ENCODE peak calls at places on chromosome 14, in eight cellular contexts. One of them, this sample, is unnamed.

GRCh38 chr14:75559451-75560187 is 18.8 kb upstream of the FLVCR2 start:
- DNase-seq in HepG2: no peak
- DNase-seq in suprapubic skin: no peak
- DNase-seq in breast epithelium: no peak
- DNase-seq in transverse colon: no peak
- DNase-seq in HL-60: peak
- DNase-seq in H1: no peak
- DNase-seq in Panc1: no peak
- DNase-seq in this sample: no peak

GRCh38 chr14:105980224-105980623 is 453.8 kb downstream of the TMEM121 start:
- DNase-seq in HepG2: no peak
- DNase-seq in suprapubic skin: no peak
- DNase-seq in breast epithelium: no peak
- DNase-seq in transverse colon: no peak
- DNase-seq in HL-60: no peak
- DNase-seq in H1: no peak
- DNase-seq in Panc1: no peak
- DNase-seq in this sample: no peak

GRCh38 chr14:73723799-73724621 is 9.8 kb upstream of the PNMA1 start:
- DNase-seq in HepG2: no peak
- DNase-seq in suprapubic skin: no peak
- DNase-seq in breast epithelium: no peak
- DNase-seq in transverse colon: no peak
- DNase-seq in HL-60: peak
- DNase-seq in H1: no peak
- DNase-seq in Panc1: no peak
- DNase-seq in this sample: peak

GRCh38 chr14:31127690-31128089 is 79.9 kb downstream of the HECTD1 start:
- DNase-seq in HepG2: peak
- DNase-seq in suprapubic skin: no peak
- DNase-seq in breast epithelium: no peak
- DNase-seq in transverse colon: no peak
- DNase-seq in HL-60: peak
- DNase-seq in H1: no peak
- DNase-seq in Panc1: no peak
- DNase-seq in this sample: no peak

GRCh38 chr14:104104006-104104901 is 18.8 kb downstream of the ASPG start:
- DNase-seq in HepG2: no peak
- DNase-seq in suprapubic skin: peak
- DNase-seq in breast epithelium: peak
- DNase-seq in transverse colon: peak
- DNase-seq in HL-60: no peak
- DNase-seq in H1: peak
- DNase-seq in Panc1: no peak
- DNase-seq in this sample: no peak

GRCh38 chr14:95891742-95892141 is 15.1 kb downstream of the TUNAR start:
- DNase-seq in HepG2: no peak
- DNase-seq in suprapubic skin: no peak
- DNase-seq in breast epithelium: no peak
- DNase-seq in transverse colon: no peak
- DNase-seq in HL-60: no peak
- DNase-seq in H1: no peak
- DNase-seq in Panc1: peak
- DNase-seq in this sample: no peak

GRCh38 chr14:70808023-70808401 is 1.3 kb downstream of the MAP3K9 start:
- DNase-seq in HepG2: peak
- DNase-seq in suprapubic skin: no peak
- DNase-seq in breast epithelium: no peak
- DNase-seq in transverse colon: peak
- DNase-seq in HL-60: no peak
- DNase-seq in H1: no peak
- DNase-seq in Panc1: no peak
- DNase-seq in this sample: no peak

GRCh38 chr14:21215879-21216251 is 53.4 kb downstream of the HNRNPC start:
- DNase-seq in HepG2: no peak
- DNase-seq in suprapubic skin: no peak
- DNase-seq in breast epithelium: no peak
- DNase-seq in transverse colon: no peak
- DNase-seq in HL-60: no peak
- DNase-seq in H1: no peak
- DNase-seq in Panc1: no peak
- DNase-seq in this sample: no peak

GRCh38 chr14:65002586-65003210 is 16.0 kb downstream of the FNTB start:
- DNase-seq in HepG2: no peak
- DNase-seq in suprapubic skin: no peak
- DNase-seq in breast epithelium: no peak
- DNase-seq in transverse colon: no peak
- DNase-seq in HL-60: no peak
- DNase-seq in H1: no peak
- DNase-seq in Panc1: no peak
- DNase-seq in this sample: no peak

GRCh38 chr14:24734917-24735500 is 101.0 kb upstream of the GZMB start:
- DNase-seq in HepG2: peak
- DNase-seq in suprapubic skin: no peak
- DNase-seq in breast epithelium: no peak
- DNase-seq in transverse colon: peak
- DNase-seq in HL-60: peak
- DNase-seq in H1: no peak
- DNase-seq in Panc1: no peak
- DNase-seq in this sample: no peak

GRCh38 chr14:104955396-104955770 is 22.8 kb downstream of the AHNAK2 start:
- DNase-seq in HepG2: no peak
- DNase-seq in suprapubic skin: no peak
- DNase-seq in breast epithelium: no peak
- DNase-seq in transverse colon: no peak
- DNase-seq in HL-60: no peak
- DNase-seq in H1: no peak
- DNase-seq in Panc1: no peak
- DNase-seq in this sample: no peak

GRCh38 chr14:22837059-22837749 is 819 bp downstream of the MMP14 start:
- DNase-seq in HepG2: peak
- DNase-seq in suprapubic skin: peak
- DNase-seq in breast epithelium: no peak
- DNase-seq in transverse colon: peak
- DNase-seq in HL-60: no peak
- DNase-seq in H1: peak
- DNase-seq in Panc1: no peak
- DNase-seq in this sample: no peak

GRCh38 chr14:91418387-91419043 is 895 bp upstream of the CCDC88C start:
- DNase-seq in HepG2: peak
- DNase-seq in suprapubic skin: no peak
- DNase-seq in breast epithelium: peak
- DNase-seq in transverse colon: peak
- DNase-seq in HL-60: peak
- DNase-seq in H1: peak
- DNase-seq in Panc1: peak
- DNase-seq in this sample: no peak

GRCh38 chr14:68564826-68565760 is 227.8 kb downstream of the ZFP36L1 start:
- DNase-seq in HepG2: peak
- DNase-seq in suprapubic skin: no peak
- DNase-seq in breast epithelium: no peak
- DNase-seq in transverse colon: no peak
- DNase-seq in HL-60: no peak
- DNase-seq in H1: no peak
- DNase-seq in Panc1: no peak
- DNase-seq in this sample: no peak

GRCh38 chr14:32038876-32039275 is 38.2 kb upstream of the ARHGAP5 start:
- DNase-seq in HepG2: no peak
- DNase-seq in suprapubic skin: no peak
- DNase-seq in breast epithelium: no peak
- DNase-seq in transverse colon: no peak
- DNase-seq in HL-60: no peak
- DNase-seq in H1: no peak
- DNase-seq in Panc1: no peak
- DNase-seq in this sample: no peak

GRCh38 chr14:63853831-63854293 is 1.1 kb downstream of the SYNE2 start:
- DNase-seq in HepG2: peak
- DNase-seq in suprapubic skin: no peak
- DNase-seq in breast epithelium: peak
- DNase-seq in transverse colon: peak
- DNase-seq in HL-60: no peak
- DNase-seq in H1: no peak
- DNase-seq in Panc1: no peak
- DNase-seq in this sample: no peak
- H3K27ac ChIP-seq in HepG2: no peak
- H3K27ac ChIP-seq in suprapubic skin: peak
- H3K27ac ChIP-seq in breast epithelium: peak
- H3K27ac ChIP-seq in transverse colon: peak
- H3K27ac ChIP-seq in HL-60: no peak
- H3K27ac ChIP-seq in H1: no peak
- H3K27ac ChIP-seq in Panc1: peak
- H3K27ac ChIP-seq in this sample: peak

DNA sequence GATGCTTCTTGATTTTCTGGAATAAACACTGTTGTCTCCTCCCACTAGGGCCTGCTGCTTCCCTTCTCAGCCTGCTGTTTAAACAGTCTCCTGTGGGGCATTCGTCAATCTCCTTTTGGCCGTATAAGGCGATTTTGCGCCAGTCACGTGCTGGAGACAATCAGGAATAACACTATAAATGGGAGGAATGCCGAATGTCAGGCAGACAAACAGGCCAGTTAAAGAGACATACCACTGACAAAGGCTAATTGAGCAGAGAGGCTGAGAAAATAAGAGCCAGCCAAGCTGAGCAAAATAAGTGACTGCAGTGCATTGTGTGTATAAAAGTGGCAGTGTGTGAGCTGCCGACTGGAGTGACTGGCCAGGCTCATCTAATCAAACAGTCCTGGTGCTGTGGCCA is 23.3 kb downstream of the DMAC2L start:
- DNase-seq in HepG2: peak
- DNase-seq in suprapubic skin: no peak
- DNase-seq in breast epithelium: no peak
- DNase-seq in transverse colon: peak
- DNase-seq in HL-60: no peak
- DNase-seq in H1: no peak
- DNase-seq in Panc1: no peak
- DNase-seq in this sample: peak
- TF ChIP-seq POLR2AphosphoS5 in HepG2: no peak
- TF ChIP-seq POLR2AphosphoS5 in suprapubic skin: no peak
- TF ChIP-seq POLR2AphosphoS5 in breast epithelium: peak
- TF ChIP-seq POLR2AphosphoS5 in transverse colon: peak
- TF ChIP-seq POLR2AphosphoS5 in HL-60: no peak
- TF ChIP-seq POLR2AphosphoS5 in H1: no peak
- TF ChIP-seq POLR2AphosphoS5 in Panc1: no peak
- TF ChIP-seq POLR2AphosphoS5 in this sample: peak

GRCh38 chr14:38206689-38207088 is 1.0 kb upstream of the SSTR1 start:
- DNase-seq in HepG2: no peak
- DNase-seq in suprapubic skin: no peak
- DNase-seq in breast epithelium: no peak
- DNase-seq in transverse colon: no peak
- DNase-seq in HL-60: no peak
- DNase-seq in H1: no peak
- DNase-seq in Panc1: no peak
- DNase-seq in this sample: no peak
- H3K4me3 ChIP-seq in HepG2: no peak
- H3K4me3 ChIP-seq in suprapubic skin: no peak
- H3K4me3 ChIP-seq in breast epithelium: no peak
- H3K4me3 ChIP-seq in transverse colon: no peak
- H3K4me3 ChIP-seq in HL-60: no peak
- H3K4me3 ChIP-seq in H1: no peak
- H3K4me3 ChIP-seq in Panc1: no peak
- H3K4me3 ChIP-seq in this sample: no peak

DNA sequence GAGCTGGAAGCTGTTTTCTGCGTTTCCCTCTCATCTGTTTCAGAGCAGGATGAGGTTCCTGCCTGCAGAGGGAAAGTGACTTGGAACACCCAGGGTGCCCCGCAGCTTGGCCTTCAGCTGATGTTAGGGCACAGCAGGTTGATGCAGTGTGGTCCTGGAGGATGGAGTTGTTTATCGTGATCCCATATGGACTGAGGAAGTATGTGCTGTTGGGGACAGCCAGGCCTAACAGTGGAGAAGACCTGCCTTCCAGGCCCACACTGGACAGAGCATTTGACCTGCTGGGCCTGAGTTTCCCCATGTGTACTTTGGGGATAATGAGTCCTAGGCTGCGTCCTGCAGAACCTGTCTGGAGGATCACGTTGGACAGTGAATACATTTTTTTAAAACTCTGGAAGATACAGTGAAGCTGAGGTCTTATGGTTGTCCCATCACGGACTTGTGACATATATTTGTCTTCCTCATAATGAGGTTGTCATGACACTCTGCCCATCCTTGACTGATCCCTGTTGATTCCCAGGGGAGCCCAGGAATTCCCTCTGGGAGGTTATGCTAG is 12.8 kb downstream of the SERPINA1 start:
- DNase-seq in HepG2: no peak
- DNase-seq in suprapubic skin: no peak
- DNase-seq in breast epithelium: no peak
- DNase-seq in transverse colon: no peak
- DNase-seq in HL-60: no peak
- DNase-seq in H1: no peak
- DNase-seq in Panc1: no peak
- DNase-seq in this sample: no peak
- H3K27ac ChIP-seq in HepG2: peak
- H3K27ac ChIP-seq in suprapubic skin: no peak
- H3K27ac ChIP-seq in breast epithelium: no peak
- H3K27ac ChIP-seq in transverse colon: no peak
- H3K27ac ChIP-seq in HL-60: no peak
- H3K27ac ChIP-seq in H1: no peak
- H3K27ac ChIP-seq in Panc1: no peak
- H3K27ac ChIP-seq in this sample: no peak

DNA sequence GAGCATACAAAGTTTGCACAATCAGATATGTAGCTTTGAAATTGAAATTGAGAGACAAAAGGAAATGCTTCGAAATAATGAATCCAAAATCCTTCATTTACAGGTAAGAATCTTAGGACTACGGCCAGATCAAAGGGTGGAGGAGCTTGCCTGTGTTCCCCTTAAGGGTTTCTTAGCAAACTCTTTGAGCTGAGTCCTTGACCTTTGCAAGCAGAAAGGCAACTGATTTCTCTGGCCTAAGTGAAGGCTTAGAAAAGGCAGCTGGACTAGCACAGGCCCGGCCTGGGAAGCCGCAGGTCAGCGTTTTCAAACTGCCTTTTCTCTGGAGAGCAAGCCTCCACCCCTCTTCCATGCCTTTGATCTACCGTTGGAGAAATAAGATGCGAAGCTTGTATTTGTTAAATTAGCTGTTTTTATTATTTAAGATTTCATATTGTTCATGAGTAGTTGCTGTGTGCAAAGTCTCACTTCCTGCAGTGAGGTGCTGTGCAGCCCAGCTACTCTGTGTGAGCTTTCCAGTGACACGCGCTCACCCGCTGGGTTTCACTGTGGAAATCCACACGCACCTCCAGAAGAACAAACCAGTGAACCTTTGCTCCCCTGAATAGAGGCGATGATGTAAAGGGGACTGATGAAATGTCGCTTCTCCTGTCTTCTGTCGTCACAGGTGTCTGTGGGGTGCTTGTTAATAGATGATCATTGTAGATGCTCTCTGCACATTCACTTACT is 25.0 kb upstream of the AMN start:
- DNase-seq in HepG2: no peak
- DNase-seq in suprapubic skin: no peak
- DNase-seq in breast epithelium: peak
- DNase-seq in transverse colon: no peak
- DNase-seq in HL-60: no peak
- DNase-seq in H1: no peak
- DNase-seq in Panc1: no peak
- DNase-seq in this sample: no peak
- TF ChIP-seq POLR2AphosphoS5 in HepG2: no peak
- TF ChIP-seq POLR2AphosphoS5 in suprapubic skin: no peak
- TF ChIP-seq POLR2AphosphoS5 in breast epithelium: no peak
- TF ChIP-seq POLR2AphosphoS5 in transverse colon: no peak
- TF ChIP-seq POLR2AphosphoS5 in HL-60: no peak
- TF ChIP-seq POLR2AphosphoS5 in H1: no peak
- TF ChIP-seq POLR2AphosphoS5 in Panc1: no peak
- TF ChIP-seq POLR2AphosphoS5 in this sample: no peak

GRCh38 chr14:100568998-100569733 is 18.1 kb downstream of the BEGAIN start:
- DNase-seq in HepG2: no peak
- DNase-seq in suprapubic skin: no peak
- DNase-seq in breast epithelium: no peak
- DNase-seq in transverse colon: no peak
- DNase-seq in HL-60: no peak
- DNase-seq in H1: no peak
- DNase-seq in Panc1: no peak
- DNase-seq in this sample: no peak
- H3K4me3 ChIP-seq in HepG2: no peak
- H3K4me3 ChIP-seq in suprapubic skin: peak
- H3K4me3 ChIP-seq in breast epithelium: peak
- H3K4me3 ChIP-seq in transverse colon: no peak
- H3K4me3 ChIP-seq in HL-60: no peak
- H3K4me3 ChIP-seq in H1: peak
- H3K4me3 ChIP-seq in Panc1: peak
- H3K4me3 ChIP-seq in this sample: peak

This sample was measured in esophagus muscularis mucosa.